ENCODE peak calls at places on chromosome 20, in ten cellular contexts. E, J, N, X, O, R, U, A, H and G are unnamed samples.

GRCh38 chr20:61295726-61296628 is 43.9 kb downstream of the CDH4 start:
- DNase-seq in H (no peak), J (no peak), A (no peak), E (no peak), N (no peak), X (no peak), R (no peak), O (no peak), U (no peak), G (no peak)

GRCh38 chr20:17651761-17652388 is 30.2 kb downstream of the RRBP1 start:
- DNase-seq in A (peak), X (no peak), H (no peak), N (peak), E (no peak), U (peak), J (no peak), O (no peak), R (peak), G (no peak)

GRCh38 chr20:17616480-17617211 is 46.8 kb downstream of the DSTN start:
- DNase-seq in R (no peak), U (no peak), A (no peak), H (no peak), E (no peak), X (no peak), N (no peak), J (no peak), O (no peak), G (no peak)

GRCh38 chr20:62624325-62624690 is 18.0 kb upstream of the SLCO4A1 start:
- DNase-seq in N (no peak), R (peak), U (peak), E (no peak), X (no peak), H (no peak), O (no peak), A (no peak), J (no peak), G (no peak)

GRCh38 chr20:53517146-53517545 is 76.5 kb downstream of the ZNF217 start:
- DNase-seq in A (no peak), H (no peak), R (no peak), U (no peak), N (no peak), O (peak), E (no peak), X (no peak), J (no peak), G (no peak)

GRCh38 chr20:18176318-18176785 is 38.7 kb downstream of the KAT14 start:
- DNase-seq in H (no peak), R (no peak), X (no peak), N (no peak), U (no peak), A (no peak), O (no peak), E (no peak), J (no peak), G (no peak)

GRCh38 chr20:45970646-45971424 is 1.2 kb downstream of the ZNF335 start:
- DNase-seq in U (peak), E (no peak), R (peak), J (no peak), N (no peak), H (peak), O (peak), X (peak), A (peak), G (no peak)

GRCh38 chr20:15342987-15343639 is 1005.7 kb upstream of the FLRT3 start:
- DNase-seq in H (peak), N (peak), E (no peak), O (no peak), R (no peak), A (no peak), J (no peak), U (no peak), X (no peak), G (no peak)

GRCh38 chr20:10649817-10650200 is 24.0 kb downstream of the JAG1 start:
- DNase-seq in U (no peak), H (no peak), N (no peak), A (no peak), O (peak), R (no peak), J (no peak), X (no peak), E (no peak), G (no peak)

GRCh38 chr20:44695295-44696230 is 19.6 kb upstream of the CCN5 start:
- DNase-seq in O (no peak), X (no peak), U (peak), A (peak), H (peak), N (no peak), R (no peak), E (no peak), J (no peak), G (peak)

GRCh38 chr20:57211949-57212889 is 54.2 kb downstream of the BMP7 start:
- DNase-seq in X (peak), N (peak), U (no peak), J (peak), O (peak), R (peak), E (no peak), A (peak), H (peak), G (no peak)

GRCh38 chr20:21202284-21202683 is 76.4 kb downstream of the KIZ start:
- DNase-seq in J (no peak), E (no peak), O (peak), U (no peak), R (no peak), H (peak), X (no peak), N (no peak), A (peak), G (no peak)

GRCh38 chr20:62595491-62595890 is 46.8 kb upstream of the SLCO4A1 start:
- DNase-seq in N (no peak), E (no peak), H (peak), O (peak), A (peak), U (no peak), X (peak), R (peak), J (peak), G (no peak)

GRCh38 chr20:32204485-32205115 is 2.9 kb downstream of the PLAGL2 start:
- DNase-seq in O (no peak), H (no peak), E (no peak), X (no peak), N (no peak), A (no peak), R (no peak), J (no peak), U (no peak), G (no peak)

GRCh38 chr20:37522258-37523011 is 1.4 kb downstream of the NNAT start:
- DNase-seq in R (peak), U (no peak), X (peak), O (no peak), N (no peak), J (peak), A (no peak), H (peak), E (no peak), G (no peak)

GRCh38 chr20:49510562-49511117 is 28.2 kb upstream of the KCNB1 start:
- DNase-seq in J (peak), E (no peak), A (peak), X (peak), O (peak), N (peak), R (peak), U (no peak), H (peak), G (peak)

GRCh38 chr20:1396702-1397101 is 3.8 kb upstream of the FKBP1A start:
- DNase-seq in H (no peak), O (no peak), A (no peak), N (no peak), R (no peak), E (no peak), X (no peak), J (no peak), U (no peak), G (no peak)
- H3K4me3 ChIP-seq in H (no peak), O (no peak), A (no peak), N (no peak), R (no peak), E (no peak), X (no peak), J (no peak), U (no peak), G (no peak)

GRCh38 chr20:38726849-38727601 is 2.7 kb downstream of the SLC32A1 start:
- DNase-seq in R (no peak), N (no peak), A (peak), U (peak), O (no peak), E (peak), J (no peak), H (peak), X (no peak), G (no peak)
- H3K4me3 ChIP-seq in R (no peak), N (no peak), A (no peak), U (no peak), O (no peak), E (no peak), J (no peak), H (no peak), X (no peak), G (no peak)

DNA sequence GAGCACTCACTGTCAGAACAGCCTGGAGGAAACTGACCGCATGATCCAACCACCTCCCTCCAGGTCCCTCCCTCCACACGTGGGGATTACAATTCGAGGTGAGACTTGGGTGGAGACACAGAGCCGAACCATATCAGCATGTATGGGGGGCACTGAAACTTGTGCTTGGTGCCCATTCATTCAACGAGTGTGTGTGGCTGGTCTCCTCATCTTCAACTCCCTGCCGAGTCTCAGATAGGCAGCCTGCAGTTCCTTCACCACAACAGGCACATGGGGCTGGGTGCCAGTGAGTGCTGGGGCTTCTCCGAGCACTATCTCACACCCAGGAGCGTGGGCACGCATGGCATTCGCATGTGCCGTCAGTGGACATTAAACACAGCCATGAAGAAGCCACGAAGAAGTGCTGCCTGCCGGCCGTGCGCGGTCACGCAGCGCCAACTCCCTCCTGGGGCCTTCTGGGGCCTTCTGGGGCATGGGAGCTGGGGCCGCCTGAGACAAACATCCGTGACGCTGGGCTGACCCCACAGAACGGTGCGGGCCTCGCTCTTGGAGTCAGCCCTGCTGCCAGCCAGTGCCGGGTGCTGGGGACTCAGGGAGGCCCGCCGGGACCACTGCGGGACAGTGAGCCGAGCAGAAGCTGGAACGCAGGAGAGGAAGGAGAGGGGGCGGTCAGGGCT is 714 bp upstream of the RTEL1 start:
- DNase-seq in N (peak), U (no peak), A (peak), O (no peak), X (no peak), R (no peak), E (no peak), H (peak), J (no peak), G (no peak)
- H3K4me3 ChIP-seq in N (peak), U (peak), A (peak), O (peak), X (peak), R (no peak), E (peak), H (peak), J (peak), G (peak)

GRCh38 chr20:35410613-35411012 is 1.2 kb downstream of the UQCC1 start:
- DNase-seq in R (no peak), E (no peak), A (no peak), N (no peak), X (no peak), H (no peak), O (no peak), J (no peak), U (no peak), G (no peak)
- H3K4me3 ChIP-seq in R (no peak), E (no peak), A (peak), N (no peak), X (peak), H (peak), O (peak), J (peak), U (peak), G (no peak)

DNA sequence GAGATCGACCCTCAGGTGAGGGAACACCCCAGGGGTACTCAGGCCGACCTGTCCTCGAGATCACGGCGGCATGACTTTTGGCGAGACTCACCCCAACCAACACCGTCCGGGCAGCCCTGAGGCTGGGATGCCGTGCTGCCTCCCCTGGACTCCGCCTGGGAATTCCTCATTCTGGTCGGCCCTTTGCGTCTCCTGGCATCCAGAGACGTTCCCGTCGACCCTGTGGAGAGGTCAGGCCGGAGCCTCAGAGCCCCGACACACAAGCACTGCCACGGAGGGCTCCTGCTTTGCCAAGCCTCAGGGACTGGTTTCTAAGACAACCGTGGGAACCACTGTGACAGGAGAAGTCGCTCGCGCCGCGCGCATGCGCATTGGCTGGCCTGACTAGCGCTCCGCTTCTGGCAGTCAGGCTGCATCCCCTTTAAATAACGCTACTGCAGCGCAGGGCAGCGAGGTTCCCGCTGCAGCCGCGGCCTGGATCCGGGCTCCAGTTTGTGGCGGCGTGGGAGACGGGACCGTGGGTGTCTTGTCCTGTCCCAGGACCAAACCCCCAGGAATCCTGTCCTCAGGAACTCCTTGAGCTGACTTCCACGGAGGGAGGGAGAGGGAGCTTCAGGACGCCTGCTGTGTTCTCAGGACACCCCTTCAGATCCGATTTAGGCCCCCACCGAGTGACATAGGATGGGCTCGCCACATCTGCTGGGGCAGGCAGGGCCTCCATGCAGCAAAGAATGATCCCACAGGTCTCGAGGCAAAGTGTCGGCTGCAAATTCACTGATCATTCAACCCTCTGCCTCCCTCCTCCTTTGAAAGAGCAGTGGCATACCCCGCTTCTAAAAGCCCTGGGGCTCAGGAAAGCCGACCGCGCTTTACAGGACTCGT is 163.2 kb upstream of the ZNF337 start:
- DNase-seq in R (no peak), H (peak), N (peak), A (peak), U (no peak), X (peak), J (peak), E (peak), O (peak), G (no peak)
- H3K4me3 ChIP-seq in R (no peak), H (no peak), N (no peak), A (peak), U (no peak), X (peak), J (peak), E (no peak), O (no peak), G (no peak)

DNA sequence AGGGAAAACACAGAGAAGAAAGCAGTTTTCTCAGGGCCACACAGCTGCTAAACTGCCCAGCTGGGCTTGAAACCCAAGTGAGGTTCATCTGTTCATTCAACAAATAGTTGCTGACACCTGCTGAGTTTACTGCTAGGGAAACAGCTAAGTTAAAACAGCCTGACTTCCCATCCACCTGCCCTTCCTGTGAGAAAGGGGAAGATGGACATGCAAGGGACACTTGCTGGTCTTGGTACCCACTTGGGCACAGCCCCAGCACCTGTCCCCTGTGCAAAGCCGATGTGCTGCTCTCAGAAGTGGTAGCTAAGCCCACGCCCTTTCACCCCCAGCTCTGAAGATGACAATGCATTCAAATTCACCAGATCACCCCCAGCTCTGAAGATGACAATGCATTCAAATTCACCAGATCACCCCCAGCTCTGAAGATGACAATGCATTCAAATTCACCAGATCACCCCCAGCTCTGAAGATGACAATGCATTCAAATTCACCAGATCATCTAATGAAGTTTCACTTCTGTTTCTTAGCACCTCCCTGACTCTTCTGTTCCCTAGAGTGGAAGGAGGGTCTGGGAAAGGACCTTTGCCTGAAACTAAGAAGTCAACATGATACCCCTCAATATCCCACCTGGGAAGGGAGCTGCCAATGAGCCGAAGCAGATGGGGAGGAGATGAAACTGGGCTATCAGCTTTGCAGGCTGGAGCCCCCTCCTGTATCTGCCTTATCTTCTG is 46.0 kb upstream of the TOP1 start:
- DNase-seq in N (no peak), U (no peak), J (no peak), A (no peak), R (no peak), E (no peak), X (no peak), O (no peak), H (peak), G (no peak)
- H3K4me3 ChIP-seq in N (no peak), U (no peak), J (no peak), A (no peak), R (no peak), E (no peak), X (no peak), O (no peak), H (no peak), G (no peak)

GRCh38 chr20:51092238-51092822 is 69.4 kb upstream of the KCNG1 start:
- DNase-seq in X (no peak), R (no peak), E (no peak), H (no peak), N (no peak), J (no peak), O (peak), U (no peak), A (no peak), G (no peak)
- H3K4me3 ChIP-seq in X (no peak), R (no peak), E (no peak), H (no peak), N (no peak), J (no peak), O (no peak), U (no peak), A (no peak), G (no peak)

GRCh38 chr20:23047001-23047737 is 2.3 kb downstream of the THBD start:
- DNase-seq in N (no peak), A (no peak), J (no peak), H (no peak), E (no peak), O (no peak), U (no peak), R (no peak), X (no peak), G (no peak)
- H3K4me3 ChIP-seq in N (peak), A (peak), J (peak), H (no peak), E (no peak), O (peak), U (no peak), R (peak), X (peak), G (no peak)

GRCh38 chr20:19975901-19976300 is 41.3 kb upstream of the NAA20 start:
- DNase-seq in U (no peak), R (no peak), H (peak), E (no peak), N (no peak), A (peak), X (no peak), J (no peak), O (no peak), G (no peak)
- H3K4me3 ChIP-seq in U (no peak), R (peak), H (peak), E (no peak), N (peak), A (peak), X (peak), J (peak), O (peak), G (peak)